ENCODE peak calls at places on chromosomes 6 and 20, in six cellular contexts. W, P, O, N, T and Q are unnamed samples.

GRCh38 chr6:38554014-38554413 is 85.7 kb downstream of the BTBD9 start:
- DNase-seq in W (no peak), N (no peak), P (no peak), T (no peak), O (no peak), Q (no peak)

GRCh38 chr6:30150671-30151395 is 10.2 kb downstream of the TRIM10 start:
- DNase-seq in O (no peak), T (no peak), N (no peak), W (no peak), P (peak), Q (no peak)

GRCh38 chr20:44705364-44706094 is 9.6 kb upstream of the CCN5 start:
- DNase-seq in W (no peak), T (no peak), O (no peak), P (no peak), N (no peak), Q (no peak)

GRCh38 chr6:105793132-105793531 is 293.0 kb upstream of the PRDM1 start:
- DNase-seq in O (no peak), W (no peak), P (no peak), T (no peak), N (peak), Q (no peak)

GRCh38 chr6:144918073-144918472 is 632.9 kb downstream of the UTRN start:
- DNase-seq in P (no peak), O (no peak), W (no peak), N (no peak), T (no peak), Q (no peak)

GRCh38 chr6:46756469-46757205 is 9.9 kb downstream of the ANKRD66 start:
- DNase-seq in N (peak), P (no peak), W (no peak), O (no peak), T (no peak), Q (no peak)

GRCh38 chr6:143677577-143677890 is 231 bp upstream of the PHACTR2 start:
- DNase-seq in T (no peak), O (no peak), P (no peak), N (no peak), W (no peak), Q (no peak)

GRCh38 chr6:37516920-37517405 is 17.3 kb upstream of the CCDC167 start:
- DNase-seq in W (no peak), P (no peak), N (no peak), T (no peak), O (no peak), Q (no peak)

GRCh38 chr6:38489951-38490350 is 149.8 kb downstream of the BTBD9 start:
- DNase-seq in O (no peak), N (no peak), T (no peak), W (no peak), P (peak), Q (peak)

GRCh38 chr6:126180585-126180984 is 159.3 kb upstream of the CENPW start:
- DNase-seq in W (no peak), O (no peak), P (peak), T (no peak), N (peak), Q (peak)

GRCh38 chr6:121780325-121781313 is 345.2 kb downstream of the GJA1 start:
- DNase-seq in T (no peak), W (no peak), O (no peak), P (peak), N (peak), Q (no peak)

GRCh38 chr6:33989016-33989854 is 156.7 kb downstream of the GRM4 start:
- DNase-seq in T (no peak), N (no peak), P (no peak), W (peak), O (no peak), Q (no peak)

GRCh38 chr20:48728042-48728837 is 99.6 kb downstream of the PREX1 start:
- DNase-seq in W (no peak), N (no peak), O (no peak), P (no peak), T (no peak), Q (no peak)

GRCh38 chr20:1337441-1337840 is 8.5 kb upstream of the SDCBP2 start:
- DNase-seq in N (no peak), W (peak), O (no peak), P (no peak), T (no peak), Q (no peak)

GRCh38 chr6:106106276-106107042 is 20.3 kb downstream of the PRDM1 start:
- DNase-seq in W (no peak), P (no peak), T (no peak), O (no peak), N (no peak), Q (no peak)

GRCh38 chr6:6861346-6861745 is 246.4 kb upstream of the RREB1 start:
- DNase-seq in P (no peak), N (no peak), W (no peak), O (no peak), T (no peak), Q (no peak)

GRCh38 chr6:38695227-38695900 is 7.6 kb downstream of the GLO1 start:
- DNase-seq in W (no peak), O (no peak), N (no peak), T (no peak), P (no peak), Q (no peak)

GRCh38 chr6:158208226-158208807 is 40.2 kb downstream of the GTF2H5 start:
- DNase-seq in P (no peak), N (no peak), W (no peak), O (no peak), T (no peak), Q (no peak)

GRCh38 chr20:37419774-37420542 is 74.0 kb downstream of the SRC start:
- DNase-seq in T (no peak), N (no peak), O (no peak), W (no peak), P (no peak), Q (no peak)

GRCh38 chr20:62359491-62360121 is 7.5 kb downstream of the LAMA5 start:
- DNase-seq in O (peak), N (no peak), P (no peak), T (no peak), W (no peak), Q (peak)

GRCh38 chr20:50343490-50344179 is 153.0 kb downstream of the CEBPB start:
- DNase-seq in T (no peak), P (no peak), O (no peak), W (no peak), N (no peak), Q (no peak)

GRCh38 chr6:52551483-52552277 is 25.2 kb downstream of the TRAM2 start:
- DNase-seq in P (peak), N (peak), O (peak), W (peak), T (peak), Q (peak)
- H3K9ac ChIP-seq in P (peak), N (peak), O (no peak), W (no peak), T (peak), Q (peak)

DNA sequence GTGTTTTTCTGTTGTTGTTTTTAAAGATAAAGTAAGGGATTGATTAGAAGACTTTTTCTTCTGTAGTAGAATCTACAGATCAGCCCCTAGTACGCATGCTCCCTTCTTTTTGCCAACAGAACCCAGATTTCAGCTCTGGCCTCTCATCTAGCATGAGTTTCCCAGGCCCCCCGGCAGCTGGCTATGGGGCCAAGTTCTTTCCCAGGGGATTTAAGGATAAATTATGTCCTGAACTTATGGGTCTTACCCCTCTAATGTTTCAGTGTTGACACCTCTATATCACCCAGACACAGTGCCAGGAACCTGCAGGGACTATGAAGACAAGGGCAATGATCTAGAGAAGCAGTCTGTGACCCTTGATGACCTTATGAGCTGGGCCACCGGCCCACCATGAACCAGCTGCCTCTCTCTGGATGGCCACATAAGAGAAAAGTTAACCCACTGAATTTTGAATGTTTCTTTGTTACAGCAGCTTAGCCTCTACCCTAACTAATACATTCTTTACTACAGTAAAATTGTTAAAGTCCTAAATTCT is 150.5 kb downstream of the UNC5CL start:
- DNase-seq in W (no peak), P (no peak), T (no peak), N (no peak), O (no peak), Q (no peak)
- H2BK15ac ChIP-seq in W (no peak), P (no peak), T (no peak), N (no peak), O (no peak), Q (no peak)

DNA sequence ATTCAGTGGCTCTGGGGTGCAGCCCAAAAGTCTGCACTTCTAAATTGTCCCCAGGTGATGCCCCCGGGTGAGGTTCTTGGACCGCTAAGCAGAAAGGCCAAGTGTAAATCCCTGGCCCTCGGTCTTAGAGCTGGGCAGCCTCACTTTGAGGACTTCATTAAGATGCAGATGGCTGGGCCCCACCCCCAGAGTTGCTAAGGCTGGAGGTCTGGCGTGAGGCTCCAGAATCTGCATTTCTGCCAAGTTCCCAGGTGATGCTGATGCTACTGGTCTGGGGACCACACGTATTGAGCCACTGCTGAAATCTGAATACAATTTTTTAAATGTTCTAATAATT is 735 bp upstream of the SLC23A2 start:
- DNase-seq in N (peak), O (peak), W (no peak), P (no peak), T (no peak), Q (no peak)
- H3K18ac ChIP-seq in N (no peak), O (no peak), W (no peak), P (no peak), T (no peak), Q (no peak)

GRCh38 chr20:25209400-25209799 is 13.9 kb downstream of the ENTPD6 start:
- DNase-seq in N (no peak), W (no peak), O (no peak), P (no peak), T (no peak), Q (no peak)
- H3K9ac ChIP-seq in N (no peak), W (no peak), O (no peak), P (no peak), T (no peak), Q (no peak)

GRCh38 chr6:119166024-119166782 is 87.7 kb upstream of the FAM184A start:
- DNase-seq in W (no peak), O (no peak), T (no peak), N (no peak), P (no peak), Q (no peak)

GRCh38 chr6:119160911-119161310 is 82.4 kb upstream of the FAM184A start:
- DNase-seq in O (no peak), N (no peak), P (no peak), T (no peak), W (no peak), Q (no peak)

GRCh38 chr6:119161450-119161849 is 83.0 kb upstream of the FAM184A start:
- DNase-seq in O (no peak), N (peak), P (no peak), W (peak), T (no peak), Q (no peak)

GRCh38 chr6:119163006-119163405 is 84.5 kb upstream of the FAM184A start:
- DNase-seq in O (no peak), N (no peak), W (no peak), P (no peak), T (no peak), Q (no peak)

GRCh38 chr6:119162134-119162761 is 83.8 kb upstream of the FAM184A start:
- DNase-seq in T (no peak), P (no peak), N (no peak), O (no peak), W (no peak), Q (no peak)
- H2BK15ac ChIP-seq in T (no peak), P (no peak), N (no peak), O (no peak), W (no peak), Q (no peak)

GRCh38 chr6:41941280-41942044 is at the start of gene CCND3:
- DNase-seq in T (peak), N (peak), O (peak), W (peak), P (peak), Q (peak)

GRCh38 chr6:41939091-41939847 is 2.3 kb downstream of the CCND3 start:
- DNase-seq in T (peak), N (peak), P (peak), O (peak), W (peak), Q (peak)

GRCh38 chr6:41939848-41940758 is 1.5 kb downstream of the CCND3 start:
- DNase-seq in O (peak), P (peak), W (peak), N (peak), T (no peak), Q (peak)

GRCh38 chr6:41940759-41941279 is 789 bp downstream of the CCND3 start:
- DNase-seq in N (peak), W (peak), T (no peak), O (peak), P (peak), Q (peak)

GRCh38 chr6:41942045-41942851 is 640 bp upstream of the CCND3 start:
- DNase-seq in P (peak), N (no peak), O (no peak), W (no peak), T (no peak), Q (no peak)
- H3K18ac ChIP-seq in P (peak), N (no peak), O (no peak), W (peak), T (peak), Q (peak)

DNA sequence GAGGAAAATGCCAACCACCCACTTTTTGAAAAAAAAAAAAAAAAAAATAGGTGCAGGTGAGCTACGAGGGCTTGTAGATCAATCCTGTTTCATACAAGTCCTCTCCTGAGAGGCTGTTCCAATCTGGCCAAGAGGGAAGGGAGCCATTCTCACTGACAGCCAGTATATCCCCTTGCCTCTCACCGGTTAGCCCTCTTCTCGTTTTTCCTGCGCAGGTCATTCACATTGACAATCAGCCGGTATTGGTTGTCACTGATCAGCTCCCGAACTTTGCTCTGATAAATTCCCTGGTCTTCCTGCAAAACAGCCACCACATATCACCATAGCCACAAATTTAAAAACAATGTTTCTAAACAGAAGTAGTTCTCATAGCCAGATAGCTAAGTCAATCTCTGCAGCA is 1.4 kb downstream of the MCM3 start:
- DNase-seq in W (no peak), P (no peak), O (no peak), T (no peak), N (no peak), Q (no peak)
- H3K9ac ChIP-seq in W (peak), P (peak), O (peak), T (no peak), N (peak), Q (peak)

GRCh38 chr6:48183816-48184215 is 72.8 kb upstream of the PTCHD4 start:
- DNase-seq in O (no peak), T (no peak), W (no peak), P (no peak), N (no peak), Q (no peak)

GRCh38 chr6:48183174-48183573 is 72.2 kb upstream of the PTCHD4 start:
- DNase-seq in W (no peak), O (no peak), P (no peak), N (no peak), T (no peak), Q (no peak)

GRCh38 chr6:48184644-48185043 is 73.6 kb upstream of the PTCHD4 start:
- DNase-seq in T (no peak), P (no peak), W (no peak), O (no peak), N (no peak), Q (no peak)

DNA sequence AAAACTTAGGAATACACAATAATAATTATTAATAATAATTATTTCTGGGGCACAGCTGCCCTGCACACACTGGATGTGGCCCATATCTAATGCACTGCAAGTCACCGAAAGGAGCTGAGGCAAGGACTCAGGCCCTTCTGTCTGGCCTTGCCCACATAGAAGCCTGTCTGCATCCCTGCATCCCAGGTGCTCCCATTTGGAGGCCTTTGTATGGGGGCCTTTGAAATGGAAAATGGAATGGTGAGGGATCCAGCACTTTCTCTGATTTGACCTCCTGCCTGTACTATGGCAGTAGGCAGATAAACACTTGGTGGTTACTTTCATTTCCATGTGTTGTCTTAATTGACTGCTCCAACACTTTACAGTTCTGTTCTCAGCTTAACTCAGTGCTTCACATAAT is 75.7 kb upstream of the PTCHD4 start:
- DNase-seq in W (no peak), P (no peak), N (no peak), O (peak), T (no peak), Q (no peak)
- H2BK15ac ChIP-seq in W (no peak), P (no peak), N (no peak), O (no peak), T (no peak), Q (no peak)

GRCh38 chr6:4775591-4776492 is at the start of gene CDYL:
- DNase-seq in N (peak), T (peak), O (peak), W (peak), P (peak), Q (peak)
- H3K18ac ChIP-seq in N (peak), T (peak), O (no peak), W (peak), P (peak), Q (peak)